ENCODE peak calls at places on chromosomes 16 and 17, in seven cellular contexts. K is CD4-positive, alpha-beta memory T cell; P is small intestine; A is fibroblast of lung; Q is colonic mucosa; V is stomach; O is A549. C is an unnamed sample.

GRCh38 chr17:63364387-63364786 is 81.7 kb downstream of the CYB561 start:
- DNase-seq in K (no peak), P (no peak), A (peak), Q (no peak), V (no peak), O (no peak), C (no peak)

GRCh38 chr17:2090210-2090641 is 35.3 kb downstream of the HIC1 start:
- DNase-seq in K (no peak), P (no peak), A (no peak), Q (no peak), V (no peak), O (no peak), C (no peak)

GRCh38 chr17:17075037-17075755 is 32.9 kb downstream of the MPRIP start:
- DNase-seq in K (peak), P (no peak), A (peak), Q (no peak), V (no peak), O (no peak), C (no peak)

GRCh38 chr17:76997981-76998531 is 129.9 kb downstream of the MGAT5B start:
- DNase-seq in K (peak), P (peak), A (no peak), Q (no peak), V (no peak), O (no peak), C (no peak)

GRCh38 chr16:56800355-56800754 is 64.7 kb upstream of the SLC12A3 start:
- DNase-seq in K (no peak), P (no peak), A (no peak), Q (no peak), V (no peak), O (no peak), C (no peak)

GRCh38 chr17:46978489-46979022 is 497 bp downstream of the RPRML start:
- DNase-seq in K (no peak), P (no peak), A (no peak), Q (no peak), V (no peak), O (no peak), C (no peak)

GRCh38 chr16:66882702-66883101 is 2.4 kb downstream of the PDP2 start:
- DNase-seq in K (no peak), P (no peak), A (no peak), Q (no peak), V (no peak), O (no peak), C (no peak)

GRCh38 chr17:49513044-49513395 is 17.9 kb downstream of the NGFR start:
- DNase-seq in K (no peak), P (no peak), A (no peak), Q (no peak), V (no peak), O (no peak), C (no peak)

GRCh38 chr17:32869345-32870026 is 7.4 kb downstream of the MYO1D start:
- DNase-seq in K (no peak), P (peak), A (no peak), Q (no peak), V (no peak), O (no peak), C (no peak)

GRCh38 chr17:44919885-44920564 is 4.7 kb upstream of the GFAP start:
- DNase-seq in K (peak), P (peak), A (peak), Q (peak), V (peak), O (peak), C (peak)

GRCh38 chr17:1298616-1299015 is 19.2 kb downstream of the TRARG1 start:
- DNase-seq in K (peak), P (peak), A (no peak), Q (no peak), V (no peak), O (no peak), C (peak)

GRCh38 chr17:1179635-1180433 is at the start of gene ABR:
- DNase-seq in K (peak), P (no peak), A (peak), Q (peak), V (peak), O (peak), C (no peak)

GRCh38 chr17:74566132-74566753 is 1.1 kb downstream of the CD300H start:
- DNase-seq in K (no peak), P (peak), A (peak), Q (peak), V (peak), O (peak), C (peak)

GRCh38 chr17:55161935-55162555 is 102.7 kb upstream of the HLF start:
- DNase-seq in K (no peak), P (no peak), A (peak), Q (no peak), V (no peak), O (peak), C (no peak)

GRCh38 chr16:86306811-86307517 is 203.4 kb upstream of the FOXF1 start:
- DNase-seq in K (no peak), P (no peak), A (peak), Q (no peak), V (no peak), O (no peak), C (no peak)

DNA sequence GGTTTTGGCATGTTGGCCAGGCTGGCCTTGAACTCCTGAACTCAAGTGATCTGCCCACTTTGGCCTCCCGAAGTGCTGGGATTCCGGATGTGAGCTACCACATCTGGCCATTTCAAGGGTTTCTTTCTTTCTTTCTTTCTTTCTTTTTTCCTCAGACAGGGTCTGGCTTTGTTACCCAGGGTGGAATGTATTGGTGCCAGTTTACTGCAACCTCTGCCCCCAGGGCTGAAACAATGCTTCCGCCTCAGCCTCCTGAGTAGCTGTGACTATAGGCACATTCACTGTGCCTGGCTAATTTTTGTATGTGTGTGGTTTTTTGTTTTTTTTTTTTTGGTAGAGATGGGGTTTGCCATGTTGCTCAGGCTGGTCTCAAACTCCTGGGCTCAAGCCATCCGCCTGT is 3.1 kb downstream of the FCSK start:
- DNase-seq in K (no peak), P (no peak), A (no peak), Q (no peak), V (no peak), O (no peak), C (no peak)
- H3K27ac ChIP-seq in K (no peak), P (no peak), A (no peak), Q (no peak), V (no peak), O (no peak), C (no peak)

DNA sequence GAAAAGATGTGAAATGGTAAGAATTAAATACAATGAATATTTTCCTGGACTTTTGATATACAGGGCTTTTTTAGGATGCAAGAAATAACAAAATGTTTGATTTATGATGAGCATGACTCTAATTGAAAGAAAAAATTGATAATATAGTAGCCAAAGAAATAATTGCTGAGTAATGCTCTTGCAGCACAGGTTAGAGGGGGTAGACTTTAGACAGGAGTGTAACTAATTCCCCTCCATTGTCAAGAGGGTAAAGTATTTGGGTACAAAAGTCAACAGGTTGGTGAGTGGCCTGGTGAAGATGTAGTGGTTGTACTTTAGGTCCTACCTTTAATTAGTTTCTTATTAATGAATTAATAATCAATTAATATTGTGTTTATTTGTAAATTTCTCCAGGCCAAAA is 912.3 kb downstream of the KCNJ2 start:
- DNase-seq in K (no peak), P (no peak), A (no peak), Q (no peak), V (no peak), O (no peak), C (no peak)
- H3K4me3 ChIP-seq in K (no peak), P (no peak), A (no peak), Q (no peak), V (no peak), O (no peak), C (no peak)

GRCh38 chr17:48004973-48005372 is 32.6 kb downstream of the COPZ2 start:
- DNase-seq in K (no peak), P (no peak), A (no peak), Q (no peak), V (no peak), O (no peak), C (no peak)
- H3K27ac ChIP-seq in K (no peak), P (no peak), A (no peak), Q (no peak), V (no peak), O (no peak), C (peak)

GRCh38 chr16:425082-425718 is at the start of gene RAB11FIP3:
- DNase-seq in K (peak), P (peak), A (peak), Q (peak), V (peak), O (peak), C (peak)

GRCh38 chr16:424033-424622 is 1.3 kb upstream of the RAB11FIP3 start:
- DNase-seq in K (no peak), P (peak), A (peak), Q (peak), V (peak), O (peak), C (peak)

GRCh38 chr16:425740-426114 is 278 bp downstream of the RAB11FIP3 start:
- DNase-seq in K (no peak), P (no peak), A (no peak), Q (no peak), V (no peak), O (no peak), C (no peak)

GRCh38 chr16:426115-426905 is 861 bp downstream of the RAB11FIP3 start:
- DNase-seq in K (no peak), P (no peak), A (peak), Q (peak), V (no peak), O (no peak), C (peak)

DNA sequence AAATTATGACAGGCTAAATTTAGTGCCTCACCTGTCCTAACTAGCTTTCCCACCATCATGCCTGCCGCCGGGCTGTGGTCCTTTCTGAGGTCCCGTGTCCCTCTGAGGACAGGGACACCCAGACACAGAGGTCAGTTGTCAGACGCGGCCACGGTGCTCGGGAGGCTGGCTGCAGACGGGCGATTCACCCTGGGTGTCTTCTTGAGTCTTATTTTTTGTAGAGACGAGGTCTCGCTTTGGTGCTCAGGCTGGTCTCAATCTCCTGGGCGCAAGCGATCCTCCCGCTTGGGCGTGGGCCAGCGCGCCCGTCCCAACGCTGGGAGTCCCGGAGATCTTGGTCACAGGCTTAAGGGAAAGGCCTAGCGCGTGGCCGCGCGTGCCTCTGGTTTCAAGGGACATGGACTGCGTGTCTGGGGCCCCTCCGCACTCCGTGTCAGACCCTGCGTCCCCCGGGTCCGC is 797 bp upstream of the RAB11FIP3 start:
- DNase-seq in K (no peak), P (peak), A (peak), Q (peak), V (peak), O (no peak), C (peak)
- H3K4me3 ChIP-seq in K (peak), P (peak), A (peak), Q (peak), V (peak), O (peak), C (no peak)

DNA sequence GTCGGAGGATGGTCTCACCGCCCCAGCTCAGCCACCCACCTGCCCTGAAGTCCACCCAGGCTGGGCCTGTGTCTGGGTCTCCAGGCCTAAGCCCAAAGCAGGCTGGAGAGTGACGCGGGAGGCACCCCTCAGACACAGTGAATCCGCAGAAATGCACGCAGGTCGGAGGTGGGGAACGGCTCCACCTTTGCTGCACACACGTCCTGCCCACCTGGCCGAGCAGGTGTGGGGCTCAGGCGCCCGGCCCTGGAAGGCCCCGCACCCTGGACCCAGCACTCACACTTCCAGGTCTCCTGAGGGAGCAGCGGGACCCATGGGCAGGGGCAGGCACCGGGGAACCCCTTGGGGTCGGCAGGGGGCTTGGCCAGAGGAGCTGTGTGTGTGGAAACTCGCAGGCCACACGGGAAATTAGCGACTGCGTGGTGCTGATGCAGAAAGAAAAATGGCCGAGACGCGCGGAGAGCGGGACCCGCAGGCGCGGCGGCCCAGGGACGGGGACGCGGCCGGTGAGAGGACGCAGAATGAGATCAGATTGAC is 10.7 kb downstream of the CYBC1 start:
- DNase-seq in K (no peak), P (no peak), A (no peak), Q (no peak), V (no peak), O (no peak), C (no peak)
- H3K27ac ChIP-seq in K (no peak), P (no peak), A (no peak), Q (no peak), V (no peak), O (no peak), C (no peak)

DNA sequence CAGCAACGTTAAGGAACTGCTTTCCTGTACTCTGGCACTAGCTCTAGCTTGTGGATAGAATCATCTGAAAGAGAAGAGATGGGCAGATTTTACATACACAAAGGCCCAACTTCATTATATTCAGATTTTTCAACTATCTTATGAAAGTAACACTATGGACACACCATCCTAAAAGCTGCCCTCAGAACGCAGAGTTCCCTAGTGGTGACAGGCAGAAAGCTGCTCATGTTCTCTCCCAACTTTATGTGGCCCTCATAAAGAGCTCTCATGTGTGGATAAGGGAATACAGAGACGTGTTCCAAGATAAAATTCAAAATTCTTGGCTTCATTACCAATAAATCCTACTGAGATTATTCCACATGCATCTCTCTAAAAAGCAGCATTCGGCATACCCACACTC is 1.5 kb downstream of the CFAP20 start:
- DNase-seq in K (no peak), P (no peak), A (no peak), Q (no peak), V (no peak), O (no peak), C (no peak)
- H3K4me3 ChIP-seq in K (peak), P (no peak), A (peak), Q (peak), V (peak), O (no peak), C (no peak)

DNA sequence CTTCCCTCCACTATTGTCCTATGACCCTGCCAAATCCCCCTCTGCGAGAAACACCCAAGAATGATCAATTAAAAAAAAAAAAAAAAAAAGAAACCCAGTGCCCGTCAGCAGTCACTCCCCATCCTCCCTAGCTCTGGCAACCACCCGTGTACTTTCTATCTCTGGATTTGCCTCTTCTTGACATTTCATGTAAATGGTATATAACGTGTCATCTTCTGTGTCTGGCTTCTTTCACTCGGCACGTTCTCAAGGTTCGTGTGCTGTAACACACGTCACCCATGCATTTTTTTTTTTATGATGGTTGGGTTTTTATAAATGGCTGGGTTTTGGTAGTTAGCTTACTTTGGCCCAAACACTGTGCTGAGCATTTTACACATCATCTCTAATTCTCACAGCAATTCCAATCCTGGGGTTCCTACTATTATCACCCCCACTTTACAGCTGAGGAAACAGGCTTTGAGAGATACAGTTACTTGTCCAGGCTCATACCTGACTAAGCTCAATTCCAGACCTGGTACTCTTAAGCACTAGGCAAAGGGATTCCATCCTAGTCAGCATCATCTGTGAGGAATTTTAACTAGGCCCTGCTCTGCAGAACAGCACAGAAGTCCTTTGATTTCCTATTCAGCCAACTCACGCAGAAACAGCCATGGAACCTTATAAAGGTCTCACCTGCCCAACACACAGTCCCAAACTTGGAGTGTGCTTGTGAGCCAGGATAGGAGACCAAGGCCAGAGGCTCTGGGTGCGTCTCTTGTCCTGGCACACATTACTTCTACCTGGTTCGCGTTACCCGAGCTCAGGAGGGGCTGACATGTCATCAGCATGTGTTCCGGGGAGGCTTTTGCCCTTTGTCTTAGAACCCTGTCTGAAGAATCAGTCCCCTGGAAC is 11.7 kb downstream of the NDUFAB1 start:
- DNase-seq in K (no peak), P (no peak), A (no peak), Q (no peak), V (no peak), O (no peak), C (no peak)
- H3K27ac ChIP-seq in K (no peak), P (no peak), A (no peak), Q (no peak), V (no peak), O (no peak), C (no peak)